ENCODE peak calls at places on chromosomes 12 and 14, in four cellular contexts. One of them, this sample, is unnamed. For H3K9me3 and H3K36me3, the result is how much of the 10 kb centered on the place peaks cover.

GRCh38 chr14:90828642-90829487 is 12.6 kb upstream of the TTC7B start:
- DNase-seq in sigmoid colon: no peak
- DNase-seq in K562: no peak
- DNase-seq in naive thymus-derived CD4-positive, alpha-beta T cell: peak
- DNase-seq in this sample: no peak

GRCh38 chr12:91985002-91985767 is 160.5 kb downstream of the BTG1 start:
- DNase-seq in naive thymus-derived CD4-positive, alpha-beta T cell: no peak
- DNase-seq in K562: peak
- DNase-seq in sigmoid colon: no peak
- DNase-seq in this sample: no peak

GRCh38 chr14:23562822-23563472 is 4.6 kb downstream of the AP1G2 start:
- DNase-seq in naive thymus-derived CD4-positive, alpha-beta T cell: peak
- DNase-seq in sigmoid colon: peak
- DNase-seq in K562: peak
- DNase-seq in this sample: peak

GRCh38 chr12:132146772-132147422 is 2.6 kb downstream of the NOC4L start:
- DNase-seq in sigmoid colon: peak
- DNase-seq in K562: no peak
- DNase-seq in naive thymus-derived CD4-positive, alpha-beta T cell: no peak
- DNase-seq in this sample: no peak

GRCh38 chr14:32081901-32082300 is 4.8 kb downstream of the ARHGAP5 start:
- DNase-seq in K562: no peak
- DNase-seq in naive thymus-derived CD4-positive, alpha-beta T cell: no peak
- DNase-seq in sigmoid colon: no peak
- DNase-seq in this sample: no peak

GRCh38 chr12:117032593-117033381 is 66.4 kb downstream of the TESC start:
- DNase-seq in K562: no peak
- DNase-seq in naive thymus-derived CD4-positive, alpha-beta T cell: no peak
- DNase-seq in sigmoid colon: peak
- DNase-seq in this sample: no peak

GRCh38 chr14:89534896-89535615 is 118.0 kb upstream of the FOXN3 start:
- DNase-seq in naive thymus-derived CD4-positive, alpha-beta T cell: no peak
- DNase-seq in K562: no peak
- DNase-seq in sigmoid colon: no peak
- DNase-seq in this sample: no peak

GRCh38 chr14:90302529-90303303 is 29.0 kb downstream of the NRDE2 start:
- DNase-seq in K562: peak
- DNase-seq in naive thymus-derived CD4-positive, alpha-beta T cell: no peak
- DNase-seq in sigmoid colon: no peak
- DNase-seq in this sample: no peak

GRCh38 chr12:69440016-69440415 is 30.2 kb upstream of the FRS2 start:
- DNase-seq in naive thymus-derived CD4-positive, alpha-beta T cell: no peak
- DNase-seq in K562: no peak
- DNase-seq in sigmoid colon: no peak
- DNase-seq in this sample: no peak

GRCh38 chr14:76924363-76925151 is 98.3 kb downstream of the LRRC74A start:
- DNase-seq in naive thymus-derived CD4-positive, alpha-beta T cell: peak
- DNase-seq in K562: no peak
- DNase-seq in sigmoid colon: no peak
- DNase-seq in this sample: no peak
- H3K4me3 ChIP-seq in naive thymus-derived CD4-positive, alpha-beta T cell: no peak
- H3K4me3 ChIP-seq in K562: no peak
- H3K4me3 ChIP-seq in sigmoid colon: no peak
- H3K4me3 ChIP-seq in this sample: no peak

DNA sequence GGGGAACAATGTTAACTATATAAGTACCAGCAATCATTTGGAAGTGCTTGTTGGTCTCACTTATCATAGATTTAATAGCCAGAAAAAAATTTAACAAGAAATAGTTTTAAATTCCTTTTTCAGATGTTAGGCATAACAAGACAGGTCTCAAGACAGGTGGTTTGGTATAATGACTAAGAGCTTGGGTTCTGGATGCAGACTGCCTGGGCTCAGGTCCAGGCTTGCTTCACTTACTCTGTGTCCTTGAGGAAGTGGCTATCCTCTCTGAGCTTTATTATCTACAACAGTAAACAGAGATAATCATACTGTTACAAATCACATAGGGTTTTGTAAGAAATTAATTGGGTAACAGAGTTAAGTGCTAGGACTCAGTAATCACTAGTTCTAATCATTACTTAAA is 338.0 kb upstream of the FLRT2 start:
- DNase-seq in naive thymus-derived CD4-positive, alpha-beta T cell: no peak
- DNase-seq in K562: no peak
- DNase-seq in sigmoid colon: no peak
- DNase-seq in this sample: no peak
- H3K9me3 ChIP-seq in naive thymus-derived CD4-positive, alpha-beta T cell: under half
- H3K9me3 ChIP-seq in K562: under half
- H3K9me3 ChIP-seq in sigmoid colon: under half
- H3K9me3 ChIP-seq in this sample: under half

GRCh38 chr12:123614110-123614509 is 12.2 kb downstream of the DDX55 start:
- DNase-seq in K562: no peak
- DNase-seq in naive thymus-derived CD4-positive, alpha-beta T cell: no peak
- DNase-seq in sigmoid colon: no peak
- DNase-seq in this sample: no peak

GRCh38 chr12:123602651-123603195 is 824 bp downstream of the DDX55 start:
- DNase-seq in sigmoid colon: no peak
- DNase-seq in K562: peak
- DNase-seq in naive thymus-derived CD4-positive, alpha-beta T cell: no peak
- DNase-seq in this sample: no peak

GRCh38 chr12:123607756-123608155 is 5.9 kb downstream of the DDX55 start:
- DNase-seq in K562: no peak
- DNase-seq in sigmoid colon: no peak
- DNase-seq in naive thymus-derived CD4-positive, alpha-beta T cell: no peak
- DNase-seq in this sample: no peak

DNA sequence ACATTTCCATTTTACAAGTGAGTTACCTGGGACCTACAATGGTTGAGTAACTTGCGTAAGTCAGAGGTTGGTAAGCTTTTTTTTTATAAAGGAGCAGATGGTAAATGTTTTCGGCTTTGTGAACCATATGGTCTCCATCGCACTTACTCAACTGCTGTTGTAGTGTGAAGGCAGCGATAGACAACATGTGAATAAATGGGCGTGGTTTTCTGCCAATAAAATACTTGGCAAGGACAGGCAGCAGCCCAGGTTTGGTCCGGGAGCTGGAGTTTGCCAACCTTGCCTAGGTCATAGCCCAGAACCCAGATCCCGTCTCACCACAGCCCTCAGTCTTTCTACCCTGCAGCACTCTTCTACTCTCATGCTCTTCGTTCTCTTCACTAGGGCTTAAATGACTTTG is 6.3 kb downstream of the DDX55 start:
- DNase-seq in naive thymus-derived CD4-positive, alpha-beta T cell: no peak
- DNase-seq in K562: no peak
- DNase-seq in sigmoid colon: no peak
- DNase-seq in this sample: no peak
- H3K36me3 ChIP-seq in naive thymus-derived CD4-positive, alpha-beta T cell: under half
- H3K36me3 ChIP-seq in K562: half or more
- H3K36me3 ChIP-seq in sigmoid colon: under half
- H3K36me3 ChIP-seq in this sample: half or more

GRCh38 chr14:68977741-68978549 is 1.2 kb downstream of the ACTN1 start:
- DNase-seq in sigmoid colon: peak
- DNase-seq in naive thymus-derived CD4-positive, alpha-beta T cell: peak
- DNase-seq in K562: peak
- DNase-seq in this sample: peak
- H3K4me3 ChIP-seq in sigmoid colon: peak
- H3K4me3 ChIP-seq in naive thymus-derived CD4-positive, alpha-beta T cell: peak
- H3K4me3 ChIP-seq in K562: peak
- H3K4me3 ChIP-seq in this sample: peak

DNA sequence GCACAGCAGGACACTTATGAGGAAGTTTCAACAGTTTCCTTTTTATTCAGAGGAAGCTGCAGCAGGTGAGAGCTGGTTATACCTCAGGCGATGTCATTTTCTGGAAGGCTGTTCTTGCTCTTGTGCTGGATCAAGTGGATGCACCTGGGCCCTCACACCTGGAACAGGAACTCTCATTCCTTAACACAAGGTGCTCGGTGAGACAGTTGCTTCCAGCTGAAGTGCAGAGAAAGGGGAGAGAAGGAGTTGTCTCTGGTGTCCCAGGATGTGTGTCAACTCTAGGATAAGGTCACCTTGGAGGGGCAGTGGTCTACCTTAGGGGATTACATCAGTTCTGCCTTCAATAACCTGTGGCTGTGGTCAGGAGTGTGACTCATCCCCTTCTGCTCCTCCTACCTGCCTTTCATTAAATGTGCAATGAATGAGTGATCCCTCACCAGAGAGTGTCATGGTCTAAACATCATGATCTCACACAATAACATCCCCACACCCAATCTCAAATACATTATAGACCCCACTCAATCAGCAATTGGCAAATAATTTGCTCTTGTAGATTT is 463.4 kb downstream of the TMEM121 start:
- DNase-seq in naive thymus-derived CD4-positive, alpha-beta T cell: no peak
- DNase-seq in K562: no peak
- DNase-seq in sigmoid colon: no peak
- DNase-seq in this sample: no peak
- H3K9me3 ChIP-seq in naive thymus-derived CD4-positive, alpha-beta T cell: under half
- H3K9me3 ChIP-seq in K562: under half
- H3K9me3 ChIP-seq in sigmoid colon: under half
- H3K9me3 ChIP-seq in this sample: under half

DNA sequence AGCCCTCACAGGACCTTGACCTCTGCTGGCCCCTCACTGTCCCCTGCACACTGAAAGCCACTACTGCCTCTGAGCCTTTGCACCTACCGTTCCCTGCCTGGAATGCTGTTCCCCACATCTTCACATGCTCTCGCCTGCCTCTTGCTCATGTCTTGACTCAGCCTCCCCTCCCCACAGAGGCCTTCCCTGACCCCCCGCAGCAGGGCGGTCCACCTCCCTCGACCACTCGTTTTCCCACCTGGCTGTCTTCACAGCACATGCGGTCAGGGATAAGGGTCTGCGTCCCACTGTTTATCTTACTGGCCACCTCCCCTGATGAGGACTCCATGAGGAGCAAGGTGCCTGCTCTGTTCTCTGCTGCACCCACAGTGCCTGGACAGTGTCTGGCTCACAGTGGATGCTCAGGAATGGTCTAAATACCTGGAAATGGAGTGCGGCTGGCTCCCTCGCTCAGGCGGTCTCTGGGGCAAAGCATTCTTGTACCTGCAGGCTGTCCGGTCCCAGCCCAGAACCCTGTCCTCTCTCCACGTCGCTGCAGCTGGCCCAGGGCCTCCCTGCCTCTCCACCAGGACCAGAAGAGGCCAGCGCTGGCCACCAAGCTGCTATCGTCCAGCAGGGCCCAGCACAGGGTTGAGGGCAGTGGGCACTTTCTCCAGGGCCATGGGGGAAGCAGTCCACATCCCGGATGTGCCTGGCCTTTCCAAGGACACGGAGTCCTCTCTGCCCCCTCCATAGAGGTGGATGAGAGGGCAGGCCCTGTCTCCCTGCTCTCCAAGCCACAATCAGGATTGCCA is 107.4 kb downstream of the NCOR2 start:
- DNase-seq in sigmoid colon: no peak
- DNase-seq in K562: no peak
- DNase-seq in naive thymus-derived CD4-positive, alpha-beta T cell: no peak
- DNase-seq in this sample: no peak
- H3K36me3 ChIP-seq in sigmoid colon: under half
- H3K36me3 ChIP-seq in K562: under half
- H3K36me3 ChIP-seq in naive thymus-derived CD4-positive, alpha-beta T cell: under half
- H3K36me3 ChIP-seq in this sample: under half

GRCh38 chr12:34344851-34345522 is 322.7 kb downstream of the ALG10 start:
- DNase-seq in naive thymus-derived CD4-positive, alpha-beta T cell: no peak
- DNase-seq in K562: no peak
- DNase-seq in sigmoid colon: no peak
- DNase-seq in this sample: no peak

GRCh38 chr12:34345801-34346200 is 323.5 kb downstream of the ALG10 start:
- DNase-seq in sigmoid colon: no peak
- DNase-seq in naive thymus-derived CD4-positive, alpha-beta T cell: no peak
- DNase-seq in K562: peak
- DNase-seq in this sample: no peak

GRCh38 chr12:34348064-34348463 is 325.8 kb downstream of the ALG10 start:
- DNase-seq in sigmoid colon: no peak
- DNase-seq in K562: no peak
- DNase-seq in naive thymus-derived CD4-positive, alpha-beta T cell: no peak
- DNase-seq in this sample: no peak

GRCh38 chr12:34347367-34347766 is 325.1 kb downstream of the ALG10 start:
- DNase-seq in sigmoid colon: no peak
- DNase-seq in K562: peak
- DNase-seq in naive thymus-derived CD4-positive, alpha-beta T cell: no peak
- DNase-seq in this sample: peak

DNA sequence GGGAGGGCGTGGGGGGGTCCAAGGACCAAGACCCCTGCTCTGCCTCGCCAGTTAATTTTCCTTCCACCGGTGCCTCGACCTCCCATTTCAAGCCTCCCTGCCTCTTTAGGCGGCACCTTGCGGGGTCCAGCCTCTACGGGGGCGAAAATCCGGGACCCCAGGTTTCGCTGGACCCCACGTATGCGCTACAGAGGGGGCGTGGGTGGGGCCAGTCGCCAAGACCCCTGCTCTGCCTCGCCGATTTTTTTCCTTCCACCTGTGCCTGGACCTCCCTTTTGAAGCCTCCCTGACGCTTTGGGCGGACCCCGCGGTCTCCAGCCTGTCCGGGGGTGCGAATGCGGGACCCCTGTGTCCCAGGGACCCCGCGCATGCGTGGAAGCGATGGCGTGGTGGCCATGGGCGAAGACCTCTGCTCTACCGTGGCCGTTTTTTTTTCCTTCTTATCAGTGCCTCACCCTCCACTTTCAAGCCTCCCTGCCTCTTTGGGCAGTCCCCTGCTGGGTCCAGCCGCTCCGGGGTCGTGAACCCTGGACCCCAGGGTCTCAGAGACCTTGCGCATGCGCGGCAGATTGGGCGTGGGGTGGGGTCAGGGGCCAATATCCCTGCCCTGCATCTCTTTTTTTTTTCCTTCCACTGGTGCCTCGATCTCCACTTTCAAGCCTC is 324.2 kb downstream of the ALG10 start:
- DNase-seq in K562: peak
- DNase-seq in sigmoid colon: no peak
- DNase-seq in naive thymus-derived CD4-positive, alpha-beta T cell: no peak
- DNase-seq in this sample: no peak
- H3K4me3 ChIP-seq in K562: peak
- H3K4me3 ChIP-seq in sigmoid colon: no peak
- H3K4me3 ChIP-seq in naive thymus-derived CD4-positive, alpha-beta T cell: no peak
- H3K4me3 ChIP-seq in this sample: no peak

DNA sequence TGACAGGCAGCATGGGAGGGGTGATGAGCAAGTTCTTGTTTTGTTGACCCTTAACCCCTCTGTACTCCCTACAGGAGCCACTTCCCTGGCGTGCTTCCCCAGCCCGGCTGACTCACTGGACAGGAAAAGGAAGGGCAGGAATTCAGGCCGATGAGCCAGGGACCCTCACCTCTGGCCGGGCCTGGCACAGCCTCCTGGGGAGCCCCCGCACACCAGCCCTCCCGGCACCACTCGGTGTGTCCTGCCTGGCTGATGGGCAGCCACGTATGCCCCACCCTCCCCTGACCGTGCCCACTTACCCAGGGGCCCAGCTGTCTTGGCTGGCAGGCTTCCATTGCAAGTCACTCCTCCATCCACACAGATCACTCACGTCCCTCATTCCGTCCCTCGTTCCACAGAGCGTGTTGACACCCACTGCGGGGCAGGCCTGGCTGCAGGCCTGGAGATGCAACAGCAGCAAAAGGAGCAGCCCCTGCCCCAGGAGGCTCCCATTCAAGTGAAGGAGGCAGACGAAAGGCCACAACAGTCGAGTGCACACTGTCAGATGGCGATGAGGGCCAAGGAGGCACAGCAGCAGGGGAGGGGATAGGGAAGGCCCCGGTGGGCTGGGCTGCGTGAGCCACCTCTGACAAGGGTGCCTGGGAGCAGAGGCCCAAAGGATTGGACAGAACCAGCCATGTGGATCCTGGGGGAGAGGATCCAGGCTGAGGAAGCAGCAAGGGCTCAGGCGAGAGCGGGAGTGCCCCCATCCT is 19.7 kb upstream of the CD9 start:
- DNase-seq in naive thymus-derived CD4-positive, alpha-beta T cell: no peak
- DNase-seq in sigmoid colon: peak
- DNase-seq in K562: no peak
- DNase-seq in this sample: peak
- H3K9me3 ChIP-seq in naive thymus-derived CD4-positive, alpha-beta T cell: under half
- H3K9me3 ChIP-seq in sigmoid colon: under half
- H3K9me3 ChIP-seq in K562: under half
- H3K9me3 ChIP-seq in this sample: under half